ENCODE peak calls at places on chromosomes 2 and 18, in four cellular contexts. Y, J, Z and S are unnamed samples.

GRCh38 chr2:36530983-36531354 is 67.0 kb downstream of the FEZ2 start:
- DNase-seq in Y (peak; percentile 94), J (no peak), Z (peak; percentile 62), S (no peak)

GRCh38 chr2:185108588-185108987 is 510.3 kb downstream of the ZNF804A start:
- DNase-seq in Y (no peak), J (no peak), Z (no peak), S (no peak)

GRCh38 chr2:159124931-159125467 is 156.6 kb downstream of the TANC1 start:
- DNase-seq in Y (no peak), J (no peak), Z (peak; percentile 51), S (no peak)

GRCh38 chr2:197239434-197239833 is 71.1 kb downstream of the ANKRD44 start:
- DNase-seq in Y (no peak), J (no peak), Z (no peak), S (no peak)

GRCh38 chr2:47950340-47951280 is 44.3 kb upstream of the FBXO11 start:
- DNase-seq in Y (peak; percentile 4), J (no peak), Z (no peak), S (no peak)

GRCh38 chr18:23662309-23663263 is at the start of gene ANKRD29:
- DNase-seq in Y (peak; percentile 41), J (peak; percentile 18), Z (peak; percentile 4), S (peak; percentile 8)

GRCh38 chr2:163122257-163122656 is 283.7 kb upstream of the KCNH7 start:
- DNase-seq in Y (no peak), J (no peak), Z (no peak), S (no peak)

GRCh38 chr2:43041661-43042360 is 184.6 kb downstream of the ZFP36L2 start:
- DNase-seq in Y (peak; percentile 95), J (no peak), Z (peak; percentile 99), S (no peak)

GRCh38 chr18:53625997-53626599 is 598.4 kb downstream of the MBD2 start:
- DNase-seq in Y (no peak), J (no peak), Z (no peak), S (no peak)

GRCh38 chr2:31255911-31256571 is 22.1 kb downstream of the EHD3 start:
- DNase-seq in Y (no peak), J (no peak), Z (no peak), S (no peak)

GRCh38 chr2:64295326-64296149 is 151.3 kb upstream of the PELI1 start:
- DNase-seq in Y (no peak), J (no peak), Z (no peak), S (no peak)

GRCh38 chr18:51234117-51235010 is 36.9 kb upstream of the MEX3C start:
- DNase-seq in Y (peak; percentile 63), J (no peak), Z (no peak), S (no peak)

GRCh38 chr2:204881519-204882111 is 336.3 kb downstream of the PARD3B start:
- DNase-seq in Y (no peak), J (no peak), Z (no peak), S (no peak)

GRCh38 chr2:567865-568638 is 109.2 kb downstream of the TMEM18 start:
- DNase-seq in Y (peak; percentile 55), J (no peak), Z (peak; percentile 64), S (no peak)

GRCh38 chr2:55420901-55421300 is 1.2 kb upstream of the CCDC88A start:
- DNase-seq in Y (no peak), J (no peak), Z (no peak), S (no peak)

GRCh38 chr2:217942731-217943335 is 60.0 kb downstream of the TNS1 start:
- DNase-seq in Y (no peak), J (no peak), Z (no peak), S (no peak)
- H3K4me3 ChIP-seq in Y (peak overlapping the region; percentile 27), J (no peak overlapping the region), Z (peak overlapping the region; percentile 21), S (peak overlapping the region; percentile 98)

DNA sequence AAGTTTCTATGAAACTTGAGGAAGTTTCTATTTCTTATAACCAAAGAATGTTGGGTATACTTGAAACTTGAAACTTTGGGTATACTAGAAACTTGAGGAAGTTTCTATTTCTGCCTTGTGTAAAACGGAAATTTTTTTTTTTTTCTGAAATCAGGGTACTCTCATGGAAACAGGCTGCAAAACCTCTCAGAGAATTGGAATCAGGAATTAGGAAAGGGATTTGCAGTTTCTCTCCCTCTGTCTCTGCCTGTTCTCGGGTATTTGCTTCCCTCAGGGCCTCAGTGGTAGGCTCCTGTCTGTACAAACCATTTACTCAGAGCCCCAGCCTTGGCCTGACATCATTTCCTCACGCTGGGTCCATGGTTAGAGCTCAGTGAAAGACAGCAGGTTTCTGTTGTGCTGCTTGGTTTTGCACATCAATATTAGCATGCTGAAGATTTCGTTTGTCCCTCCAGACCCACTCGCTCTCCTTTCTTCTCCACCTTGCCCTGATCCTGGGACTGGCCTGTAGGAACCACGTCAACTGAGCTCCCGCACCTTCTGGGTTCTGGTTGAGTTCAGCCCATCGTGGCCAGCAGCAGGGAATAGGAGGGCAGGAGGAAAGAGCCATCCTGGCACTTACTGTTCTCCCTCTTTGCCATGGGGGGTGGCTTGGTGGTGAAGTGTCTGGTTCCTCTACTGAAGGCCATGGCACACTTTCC is 106.4 kb downstream of the POLR1A start:
- DNase-seq in Y (peak; percentile 55), J (no peak), Z (peak; percentile 78), S (no peak)
- H3K4me3 ChIP-seq in Y (no peak overlapping the region), J (no peak overlapping the region), Z (no peak overlapping the region), S (no peak overlapping the region)

GRCh38 chr2:201971516-201972228 is 62.0 kb upstream of the FZD7 start:
- DNase-seq in Y (peak; percentile 33), J (no peak), Z (peak; percentile 51), S (no peak)
- H3K4me3 ChIP-seq in Y (no peak overlapping the region), J (no peak overlapping the region), Z (no peak overlapping the region), S (no peak overlapping the region)

GRCh38 chr18:48752928-48753327 is 197.8 kb downstream of the SMAD7 start:
- DNase-seq in Y (no peak), J (no peak), Z (peak; percentile 23), S (no peak)

GRCh38 chr18:48750485-48751175 is 200.1 kb downstream of the SMAD7 start:
- DNase-seq in Y (peak; percentile 79), J (no peak), Z (peak; percentile 47), S (no peak)

GRCh38 chr18:48751727-48752468 is 198.9 kb downstream of the SMAD7 start:
- DNase-seq in Y (peak; percentile 46), J (no peak), Z (no peak), S (peak; percentile 30)

GRCh38 chr18:48752478-48752877 is 198.3 kb downstream of the SMAD7 start:
- DNase-seq in Y (no peak), J (no peak), Z (no peak), S (no peak)

DNA sequence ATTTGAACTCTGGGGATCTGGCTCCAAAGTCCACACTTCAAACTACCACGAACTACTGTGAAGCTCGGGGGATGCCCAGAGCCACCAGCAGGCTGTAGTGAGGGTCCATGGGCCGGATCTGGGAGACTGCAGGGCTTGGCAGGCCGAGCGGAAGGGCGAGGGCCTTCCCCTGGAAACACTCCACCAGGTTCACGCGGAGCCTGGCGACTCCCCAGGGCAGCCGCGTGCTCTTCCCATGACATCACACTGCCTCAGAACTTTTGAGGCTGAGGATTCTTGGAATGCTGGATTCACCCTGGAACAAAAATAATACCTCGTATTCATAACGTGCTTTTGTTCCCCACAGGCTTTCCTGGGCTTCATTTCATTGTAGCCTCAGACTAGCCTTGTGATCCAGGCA is 201.0 kb downstream of the SMAD7 start:
- DNase-seq in Y (peak; percentile 88), J (no peak), Z (peak; percentile 53), S (peak; percentile 11)
- H3K4me3 ChIP-seq in Y (no peak overlapping the region), J (no peak overlapping the region), Z (no peak overlapping the region), S (no peak overlapping the region)

DNA sequence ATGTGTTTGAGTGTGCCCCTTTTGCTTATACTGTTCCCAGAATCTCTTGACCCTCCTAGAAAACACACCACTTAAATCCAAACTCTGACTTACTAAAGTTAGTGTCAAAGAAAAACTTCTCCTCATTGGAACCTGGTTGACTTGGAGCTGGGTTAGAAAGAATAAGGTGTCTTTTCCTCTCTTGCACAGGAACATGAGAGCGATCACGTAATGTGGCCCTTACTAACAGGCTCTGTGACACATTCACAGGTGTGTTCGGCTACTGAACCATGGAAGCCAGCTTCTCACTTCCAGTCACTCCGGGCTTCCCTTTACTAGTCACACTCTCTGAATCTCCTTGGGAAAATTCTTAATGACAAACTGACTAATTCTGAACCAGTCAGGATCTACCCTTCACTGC is 5.4 kb upstream of the POU3F3 start:
- DNase-seq in Y (no peak), J (no peak), Z (peak; percentile 46), S (no peak)
- H3K4me3 ChIP-seq in Y (no peak overlapping the region), J (no peak overlapping the region), Z (no peak overlapping the region), S (no peak overlapping the region)

GRCh38 chr18:36376361-36376760 is 78.8 kb downstream of the FHOD3 start:
- DNase-seq in Y (no peak), J (no peak), Z (no peak), S (no peak)

GRCh38 chr18:36375118-36375517 is 77.6 kb downstream of the FHOD3 start:
- DNase-seq in Y (no peak), J (no peak), Z (no peak), S (no peak)

GRCh38 chr18:36377626-36378025 is 80.1 kb downstream of the FHOD3 start:
- DNase-seq in Y (no peak), J (no peak), Z (no peak), S (no peak)

GRCh38 chr18:36374262-36374661 is 76.7 kb downstream of the FHOD3 start:
- DNase-seq in Y (peak; percentile 34), J (no peak), Z (no peak), S (no peak)

GRCh38 chr18:36372902-36373301 is 75.4 kb downstream of the FHOD3 start:
- DNase-seq in Y (peak; percentile 97), J (no peak), Z (peak; percentile 89), S (peak; percentile 6)
- H3K4me3 ChIP-seq in Y (no peak overlapping the region), J (no peak overlapping the region), Z (no peak overlapping the region), S (no peak overlapping the region)

DNA sequence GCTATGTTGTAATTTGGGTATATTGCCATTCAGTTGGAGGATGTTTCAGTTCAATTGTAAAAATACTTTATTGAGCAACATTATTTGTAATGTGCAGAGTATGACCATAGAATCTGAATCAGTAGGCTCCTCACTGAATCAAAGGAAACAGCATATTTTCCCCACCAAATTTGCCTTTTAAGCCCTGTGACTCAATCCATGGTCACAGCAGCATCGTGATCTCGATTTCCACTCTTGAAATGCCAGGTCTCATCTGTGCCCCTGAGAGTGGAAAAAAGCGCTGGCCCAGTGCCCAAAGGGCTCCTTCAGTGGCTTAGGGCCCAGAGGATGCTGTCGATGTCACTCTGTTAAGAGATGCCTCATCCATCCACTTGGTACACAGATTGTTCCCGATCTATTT is 57.5 kb downstream of the FHOD3 start:
- DNase-seq in Y (peak; percentile 39), J (no peak), Z (peak; percentile 58), S (no peak)
- H3K4me3 ChIP-seq in Y (no peak overlapping the region), J (no peak overlapping the region), Z (no peak overlapping the region), S (no peak overlapping the region)